ENCODE peak calls at places on chromosome 22, in ten cellular contexts. One of them, this sample, is unnamed.

GRCh38 chr22:45090364-45090960 is 73.3 kb upstream of the NUP50 start:
- DNase-seq in amniotic stem cell: no peak
- DNase-seq in A549: peak
- DNase-seq in foreskin fibroblast: peak
- DNase-seq in HS-5: no peak
- DNase-seq in stromal cell of bone marrow: no peak
- DNase-seq in activated naive CD4-positive, alpha-beta T cell treated with anti-CD3 and anti-CD28 coated beads, Interleukin-2, amount 50 U/mL, for 16 hours: no peak
- DNase-seq in HuH-7: peak
- DNase-seq in glomerular endothelial cell: no peak
- DNase-seq in cerebellar cortex: no peak
- DNase-seq in this sample: no peak

GRCh38 chr22:46969491-46969890 is 207.0 kb downstream of the TBC1D22A start:
- DNase-seq in amniotic stem cell: no peak
- DNase-seq in A549: no peak
- DNase-seq in foreskin fibroblast: no peak
- DNase-seq in HS-5: no peak
- DNase-seq in stromal cell of bone marrow: no peak
- DNase-seq in activated naive CD4-positive, alpha-beta T cell treated with anti-CD3 and anti-CD28 coated beads, Interleukin-2, amount 50 U/mL, for 16 hours: no peak
- DNase-seq in HuH-7: no peak
- DNase-seq in glomerular endothelial cell: no peak
- DNase-seq in cerebellar cortex: no peak
- DNase-seq in this sample: no peak

GRCh38 chr22:39457047-39457545 is 284 bp downstream of the MGAT3 start:
- DNase-seq in amniotic stem cell: no peak
- DNase-seq in A549: no peak
- DNase-seq in foreskin fibroblast: no peak
- DNase-seq in HS-5: no peak
- DNase-seq in stromal cell of bone marrow: no peak
- DNase-seq in activated naive CD4-positive, alpha-beta T cell treated with anti-CD3 and anti-CD28 coated beads, Interleukin-2, amount 50 U/mL, for 16 hours: no peak
- DNase-seq in HuH-7: no peak
- DNase-seq in glomerular endothelial cell: no peak
- DNase-seq in cerebellar cortex: no peak
- DNase-seq in this sample: no peak

GRCh38 chr22:23580586-23581251 is 629 bp upstream of the IGLL1 start:
- DNase-seq in amniotic stem cell: no peak
- DNase-seq in A549: no peak
- DNase-seq in foreskin fibroblast: no peak
- DNase-seq in HS-5: no peak
- DNase-seq in stromal cell of bone marrow: no peak
- DNase-seq in activated naive CD4-positive, alpha-beta T cell treated with anti-CD3 and anti-CD28 coated beads, Interleukin-2, amount 50 U/mL, for 16 hours: no peak
- DNase-seq in HuH-7: no peak
- DNase-seq in glomerular endothelial cell: no peak
- DNase-seq in cerebellar cortex: no peak
- DNase-seq in this sample: no peak

GRCh38 chr22:41360126-41360525 is 21.6 kb upstream of the TEF start:
- DNase-seq in amniotic stem cell: no peak
- DNase-seq in A549: no peak
- DNase-seq in foreskin fibroblast: no peak
- DNase-seq in HS-5: no peak
- DNase-seq in stromal cell of bone marrow: no peak
- DNase-seq in activated naive CD4-positive, alpha-beta T cell treated with anti-CD3 and anti-CD28 coated beads, Interleukin-2, amount 50 U/mL, for 16 hours: no peak
- DNase-seq in HuH-7: peak
- DNase-seq in glomerular endothelial cell: no peak
- DNase-seq in cerebellar cortex: no peak
- DNase-seq in this sample: peak

GRCh38 chr22:29811377-29811776 is 26.7 kb downstream of the ASCC2 start:
- DNase-seq in amniotic stem cell: no peak
- DNase-seq in A549: peak
- DNase-seq in foreskin fibroblast: no peak
- DNase-seq in HS-5: no peak
- DNase-seq in stromal cell of bone marrow: no peak
- DNase-seq in activated naive CD4-positive, alpha-beta T cell treated with anti-CD3 and anti-CD28 coated beads, Interleukin-2, amount 50 U/mL, for 16 hours: no peak
- DNase-seq in HuH-7: peak
- DNase-seq in glomerular endothelial cell: no peak
- DNase-seq in cerebellar cortex: no peak
- DNase-seq in this sample: no peak

GRCh38 chr22:31496735-31497146 is 405 bp downstream of the SFI1 start:
- DNase-seq in amniotic stem cell: no peak
- DNase-seq in A549: no peak
- DNase-seq in foreskin fibroblast: peak
- DNase-seq in HS-5: no peak
- DNase-seq in stromal cell of bone marrow: no peak
- DNase-seq in activated naive CD4-positive, alpha-beta T cell treated with anti-CD3 and anti-CD28 coated beads, Interleukin-2, amount 50 U/mL, for 16 hours: peak
- DNase-seq in HuH-7: no peak
- DNase-seq in glomerular endothelial cell: no peak
- DNase-seq in cerebellar cortex: no peak
- DNase-seq in this sample: no peak

GRCh38 chr22:45818130-45819085 is 146.8 kb downstream of the ATXN10 start:
- DNase-seq in amniotic stem cell: no peak
- DNase-seq in A549: no peak
- DNase-seq in foreskin fibroblast: peak
- DNase-seq in HS-5: no peak
- DNase-seq in stromal cell of bone marrow: no peak
- DNase-seq in activated naive CD4-positive, alpha-beta T cell treated with anti-CD3 and anti-CD28 coated beads, Interleukin-2, amount 50 U/mL, for 16 hours: no peak
- DNase-seq in HuH-7: no peak
- DNase-seq in glomerular endothelial cell: no peak
- DNase-seq in cerebellar cortex: peak
- DNase-seq in this sample: no peak

GRCh38 chr22:19807914-19808872 is 46.5 kb downstream of the GNB1L start:
- DNase-seq in amniotic stem cell: no peak
- DNase-seq in A549: no peak
- DNase-seq in foreskin fibroblast: no peak
- DNase-seq in HS-5: no peak
- DNase-seq in stromal cell of bone marrow: no peak
- DNase-seq in activated naive CD4-positive, alpha-beta T cell treated with anti-CD3 and anti-CD28 coated beads, Interleukin-2, amount 50 U/mL, for 16 hours: peak
- DNase-seq in HuH-7: no peak
- DNase-seq in glomerular endothelial cell: no peak
- DNase-seq in cerebellar cortex: no peak
- DNase-seq in this sample: no peak

GRCh38 chr22:19643448-19644313 is 70.6 kb upstream of the SEPTIN5 start:
- DNase-seq in amniotic stem cell: no peak
- DNase-seq in A549: no peak
- DNase-seq in foreskin fibroblast: peak
- DNase-seq in HS-5: no peak
- DNase-seq in stromal cell of bone marrow: no peak
- DNase-seq in activated naive CD4-positive, alpha-beta T cell treated with anti-CD3 and anti-CD28 coated beads, Interleukin-2, amount 50 U/mL, for 16 hours: no peak
- DNase-seq in HuH-7: no peak
- DNase-seq in glomerular endothelial cell: no peak
- DNase-seq in cerebellar cortex: no peak
- DNase-seq in this sample: no peak

GRCh38 chr22:31933816-31934482 is 10.4 kb upstream of the YWHAH start:
- DNase-seq in amniotic stem cell: no peak
- DNase-seq in A549: no peak
- DNase-seq in foreskin fibroblast: no peak
- DNase-seq in HS-5: no peak
- DNase-seq in stromal cell of bone marrow: no peak
- DNase-seq in activated naive CD4-positive, alpha-beta T cell treated with anti-CD3 and anti-CD28 coated beads, Interleukin-2, amount 50 U/mL, for 16 hours: no peak
- DNase-seq in HuH-7: no peak
- DNase-seq in glomerular endothelial cell: no peak
- DNase-seq in cerebellar cortex: no peak
- DNase-seq in this sample: no peak

GRCh38 chr22:23673826-23674690 is 16.8 kb upstream of the RGL4 start:
- DNase-seq in amniotic stem cell: no peak
- DNase-seq in A549: no peak
- DNase-seq in foreskin fibroblast: no peak
- DNase-seq in HS-5: no peak
- DNase-seq in stromal cell of bone marrow: no peak
- DNase-seq in activated naive CD4-positive, alpha-beta T cell treated with anti-CD3 and anti-CD28 coated beads, Interleukin-2, amount 50 U/mL, for 16 hours: no peak
- DNase-seq in HuH-7: no peak
- DNase-seq in glomerular endothelial cell: no peak
- DNase-seq in cerebellar cortex: no peak
- DNase-seq in this sample: no peak

GRCh38 chr22:24429411-24430365 is 2.3 kb downstream of the ADORA2A start:
- DNase-seq in amniotic stem cell: no peak
- DNase-seq in A549: no peak
- DNase-seq in foreskin fibroblast: peak
- DNase-seq in HS-5: no peak
- DNase-seq in stromal cell of bone marrow: no peak
- DNase-seq in activated naive CD4-positive, alpha-beta T cell treated with anti-CD3 and anti-CD28 coated beads, Interleukin-2, amount 50 U/mL, for 16 hours: peak
- DNase-seq in HuH-7: no peak
- DNase-seq in glomerular endothelial cell: no peak
- DNase-seq in cerebellar cortex: peak
- DNase-seq in this sample: no peak

GRCh38 chr22:37282385-37282677 is at the start of gene CYTH4:
- DNase-seq in amniotic stem cell: no peak
- DNase-seq in A549: no peak
- DNase-seq in foreskin fibroblast: no peak
- DNase-seq in HS-5: no peak
- DNase-seq in stromal cell of bone marrow: no peak
- DNase-seq in activated naive CD4-positive, alpha-beta T cell treated with anti-CD3 and anti-CD28 coated beads, Interleukin-2, amount 50 U/mL, for 16 hours: peak
- DNase-seq in HuH-7: no peak
- DNase-seq in glomerular endothelial cell: no peak
- DNase-seq in cerebellar cortex: no peak
- DNase-seq in this sample: no peak

GRCh38 chr22:21961886-21962654 is 9.4 kb upstream of the PPM1F start:
- DNase-seq in amniotic stem cell: no peak
- DNase-seq in A549: peak
- DNase-seq in foreskin fibroblast: peak
- DNase-seq in HS-5: peak
- DNase-seq in stromal cell of bone marrow: peak
- DNase-seq in activated naive CD4-positive, alpha-beta T cell treated with anti-CD3 and anti-CD28 coated beads, Interleukin-2, amount 50 U/mL, for 16 hours: no peak
- DNase-seq in HuH-7: no peak
- DNase-seq in glomerular endothelial cell: no peak
- DNase-seq in cerebellar cortex: no peak
- DNase-seq in this sample: no peak

GRCh38 chr22:23119492-23120414 is 22.0 kb downstream of the RSPH14 start:
- DNase-seq in amniotic stem cell: no peak
- DNase-seq in A549: no peak
- DNase-seq in foreskin fibroblast: no peak
- DNase-seq in HS-5: no peak
- DNase-seq in stromal cell of bone marrow: no peak
- DNase-seq in activated naive CD4-positive, alpha-beta T cell treated with anti-CD3 and anti-CD28 coated beads, Interleukin-2, amount 50 U/mL, for 16 hours: peak
- DNase-seq in HuH-7: no peak
- DNase-seq in glomerular endothelial cell: peak
- DNase-seq in cerebellar cortex: no peak
- DNase-seq in this sample: no peak

GRCh38 chr22:45919504-45920286 is 57.3 kb downstream of the WNT7B start:
- DNase-seq in amniotic stem cell: no peak
- DNase-seq in A549: no peak
- DNase-seq in foreskin fibroblast: no peak
- DNase-seq in HS-5: no peak
- DNase-seq in stromal cell of bone marrow: no peak
- DNase-seq in activated naive CD4-positive, alpha-beta T cell treated with anti-CD3 and anti-CD28 coated beads, Interleukin-2, amount 50 U/mL, for 16 hours: no peak
- DNase-seq in HuH-7: no peak
- DNase-seq in glomerular endothelial cell: no peak
- DNase-seq in cerebellar cortex: no peak
- DNase-seq in this sample: no peak

GRCh38 chr22:33923660-33924246 is 3.5 kb upstream of the LARGE1 start:
- DNase-seq in amniotic stem cell: peak
- DNase-seq in A549: peak
- DNase-seq in foreskin fibroblast: peak
- DNase-seq in HS-5: no peak
- DNase-seq in stromal cell of bone marrow: no peak
- DNase-seq in activated naive CD4-positive, alpha-beta T cell treated with anti-CD3 and anti-CD28 coated beads, Interleukin-2, amount 50 U/mL, for 16 hours: no peak
- DNase-seq in HuH-7: peak
- DNase-seq in glomerular endothelial cell: peak
- DNase-seq in cerebellar cortex: peak
- DNase-seq in this sample: no peak